ENCODE peak calls at places on chromosomes 6 and 20, in six cellular contexts. F is tibial artery, U is mammary epithelial cell, J is Peyer's patch, N is heart right ventricle, C is gastrocnemius medialis. M is an unnamed sample.

GRCh38 chr20:21534453-21534852 is 20.6 kb upstream of the NKX2-2 start:
- DNase-seq in F (no peak), U (no peak), J (no peak), N (no peak), C (no peak), M (no peak)

GRCh38 chr6:37536462-37537225 is 37.0 kb upstream of the CCDC167 start:
- DNase-seq in F (no peak), U (no peak), J (no peak), N (no peak), C (no peak), M (no peak)

GRCh38 chr20:23094213-23094896 is 8.2 kb upstream of the CD93 start:
- DNase-seq in F (no peak), U (no peak), J (no peak), N (no peak), C (no peak), M (no peak)

GRCh38 chr6:108656834-108657233 is 96.1 kb downstream of the FOXO3 start:
- DNase-seq in F (no peak), U (no peak), J (no peak), N (no peak), C (no peak), M (no peak)

GRCh38 chr6:101668496-101668895 is 275.0 kb downstream of the GRIK2 start:
- DNase-seq in F (no peak), U (peak; percentile 91), J (no peak), N (no peak), C (no peak), M (no peak)

GRCh38 chr6:38443341-38443740 is 196.4 kb downstream of the BTBD9 start:
- DNase-seq in F (no peak), U (no peak), J (no peak), N (no peak), C (no peak), M (no peak)

GRCh38 chr6:111686249-111686997 is 80.7 kb upstream of the TRAF3IP2 start:
- DNase-seq in F (no peak), U (no peak), J (no peak), N (no peak), C (no peak), M (no peak)

GRCh38 chr6:73041051-73041450 is 184.2 kb downstream of the KHDC1L start:
- DNase-seq in F (no peak), U (no peak), J (no peak), N (no peak), C (no peak), M (no peak)

GRCh38 chr20:63518351-63518861 is 2.2 kb upstream of the PPDPF start:
- DNase-seq in F (no peak), U (no peak), J (peak; percentile 40), N (no peak), C (no peak), M (no peak)

GRCh38 chr6:5998741-5999687 is 7.7 kb downstream of the NRN1 start:
- DNase-seq in F (no peak), U (no peak), J (no peak), N (peak; percentile 62), C (no peak), M (no peak)

GRCh38 chr6:72649032-72649984 is 27.4 kb downstream of the KCNQ5 start:
- DNase-seq in F (no peak), U (peak; percentile 85), J (no peak), N (no peak), C (no peak), M (no peak)

GRCh38 chr6:3745566-3746118 is 5.9 kb downstream of the PXDC1 start:
- DNase-seq in F (no peak), U (no peak), J (no peak), N (no peak), C (no peak), M (no peak)

GRCh38 chr6:3746119-3746691 is 5.3 kb downstream of the PXDC1 start:
- DNase-seq in F (peak; percentile 74), U (no peak), J (no peak), N (no peak), C (no peak), M (no peak)

GRCh38 chr6:3746696-3747095 is 4.8 kb downstream of the PXDC1 start:
- DNase-seq in F (peak; percentile 62), U (no peak), J (no peak), N (no peak), C (no peak), M (no peak)

GRCh38 chr6:3748208-3748701 is 3.3 kb downstream of the PXDC1 start:
- DNase-seq in F (peak; percentile 91), U (peak; percentile 65), J (peak; percentile 75), N (peak; percentile 76), C (peak; percentile 55), M (no peak)

DNA sequence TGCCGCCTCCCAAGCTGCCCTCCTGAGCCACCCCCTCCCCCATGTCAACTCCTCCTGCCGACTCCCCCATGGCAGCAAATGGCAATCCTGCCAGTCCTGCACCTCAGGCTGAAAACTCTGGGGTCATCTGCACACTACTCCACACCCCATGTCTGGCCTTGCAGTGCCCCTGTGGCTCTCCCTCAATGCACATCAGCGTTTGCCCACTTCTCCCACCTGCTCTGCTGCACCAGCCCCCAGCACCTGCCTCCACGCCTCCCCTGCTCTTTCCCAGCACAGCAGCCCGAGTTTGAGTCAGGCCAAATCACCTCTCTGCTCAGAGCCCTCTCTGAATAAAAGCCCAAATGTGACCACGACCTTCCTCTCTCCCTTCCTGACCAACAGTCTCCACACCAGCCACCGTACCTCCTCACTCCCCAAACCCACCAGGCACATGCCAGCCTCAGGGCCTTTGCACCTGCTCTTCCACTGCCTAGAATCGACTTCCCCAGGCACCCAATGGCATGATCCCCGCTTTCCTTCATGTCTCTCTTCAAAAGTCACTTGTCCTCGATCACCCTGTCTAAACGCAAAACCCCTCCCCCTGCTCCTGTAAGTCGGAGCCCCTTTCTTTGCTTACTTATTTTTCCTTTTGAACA is 4.3 kb downstream of the PXDC1 start:
- DNase-seq in F (peak; percentile 62), U (no peak), J (no peak), N (no peak), C (no peak), M (no peak)
- H3K27ac ChIP-seq in F (peak overlapping the region; percentile 99), U (no peak overlapping the region), J (no peak overlapping the region), N (no peak overlapping the region), C (peak overlapping the region; percentile 89), M (no peak overlapping the region)

DNA sequence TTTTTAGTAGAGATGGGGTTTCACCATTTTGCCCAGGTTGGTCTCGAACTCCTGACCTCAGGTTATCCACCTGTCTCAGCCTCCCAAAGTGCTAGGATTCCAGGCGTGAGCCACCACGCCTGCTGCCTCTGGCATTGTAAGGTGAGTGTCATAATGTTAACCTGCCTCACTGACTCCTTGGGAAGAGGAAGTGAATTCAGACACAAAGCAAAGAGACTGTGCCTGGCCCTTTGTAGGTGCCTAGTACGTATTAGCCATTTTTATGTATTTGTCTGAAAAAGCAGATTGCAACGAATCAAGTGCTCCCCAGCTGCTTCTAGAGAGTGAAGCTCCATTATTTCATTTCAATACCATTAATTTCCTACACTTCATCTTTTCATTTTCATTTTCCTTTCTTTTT is 260.5 kb downstream of the SAMD5 start:
- DNase-seq in F (no peak), U (no peak), J (no peak), N (no peak), C (no peak), M (no peak)
- H3K27ac ChIP-seq in F (no peak overlapping the region), U (no peak overlapping the region), J (no peak overlapping the region), N (no peak overlapping the region), C (no peak overlapping the region), M (no peak overlapping the region)

GRCh38 chr20:845967-846893 is 12.7 kb downstream of the FAM110A start:
- DNase-seq in F (no peak), U (no peak), J (no peak), N (no peak), C (no peak), M (no peak)
- H3K27ac ChIP-seq in F (no peak overlapping the region), U (no peak overlapping the region), J (peak overlapping the region; percentile 24), N (peak overlapping the region; percentile 78), C (no peak overlapping the region), M (peak overlapping the region; percentile 35)

GRCh38 chr6:151239603-151240035 is at the start of gene AKAP12:
- DNase-seq in F (peak; percentile 86), U (no peak), J (peak; percentile 40), N (peak; percentile 33), C (peak; percentile 6), M (no peak)
- H3K27ac ChIP-seq in F (peak within 1 kb of the TSS; percentile 99), U (no peak within 1 kb of the TSS), J (peak within 1 kb of the TSS; percentile 71), N (peak within 1 kb of the TSS; percentile 84), C (peak within 1 kb of the TSS; percentile 82), M (no peak within 1 kb of the TSS)

GRCh38 chr20:38209736-38210405 is 44.8 kb upstream of the TGM2 start:
- DNase-seq in F (peak; percentile 68), U (no peak), J (no peak), N (no peak), C (no peak), M (no peak)
- H3K27ac ChIP-seq in F (peak overlapping the region; percentile 82), U (no peak overlapping the region), J (no peak overlapping the region), N (no peak overlapping the region), C (no peak overlapping the region), M (no peak overlapping the region)

DNA sequence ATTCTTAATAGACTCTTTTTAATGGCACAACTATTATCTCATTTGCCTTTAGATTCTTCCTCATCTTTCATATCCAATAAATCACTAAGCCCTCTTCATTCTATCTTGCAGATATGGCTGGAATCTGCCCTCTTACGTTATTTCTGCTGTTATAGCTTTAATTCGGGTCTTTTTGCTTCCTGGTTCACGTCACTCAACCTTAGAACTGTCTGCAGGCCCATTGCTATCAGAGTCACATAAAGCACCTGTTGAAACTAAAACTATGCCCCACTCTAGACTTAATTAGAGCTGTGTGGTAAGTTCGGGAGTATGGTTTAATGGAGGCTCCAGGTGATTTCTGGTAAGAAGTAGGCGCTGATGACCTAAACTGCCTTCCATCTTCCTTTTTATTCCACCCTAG is 988 bp downstream of the QRSL1 start:
- DNase-seq in F (no peak), U (no peak), J (no peak), N (no peak), C (no peak), M (no peak)
- H3K27ac ChIP-seq in F (no peak overlapping the region), U (peak overlapping the region; percentile 93), J (peak overlapping the region; percentile 78), N (no peak overlapping the region), C (no peak overlapping the region), M (no peak overlapping the region)

GRCh38 chr20:5171074-5171789 is 44.4 kb downstream of the CDS2 start:
- DNase-seq in F (no peak), U (no peak), J (no peak), N (peak; percentile 82), C (no peak), M (no peak)
- H3K27ac ChIP-seq in F (peak overlapping the region; percentile 3), U (no peak overlapping the region), J (no peak overlapping the region), N (peak overlapping the region; percentile 70), C (peak overlapping the region; percentile 63), M (no peak overlapping the region)

GRCh38 chr6:33019358-33019757 is 10.0 kb upstream of the HLA-DOA start:
- DNase-seq in F (no peak), U (no peak), J (no peak), N (no peak), C (no peak), M (no peak)
- H3K27ac ChIP-seq in F (peak overlapping the region; percentile 67), U (no peak overlapping the region), J (peak overlapping the region; percentile 74), N (peak overlapping the region; percentile 91), C (peak overlapping the region; percentile 83), M (no peak overlapping the region)

DNA sequence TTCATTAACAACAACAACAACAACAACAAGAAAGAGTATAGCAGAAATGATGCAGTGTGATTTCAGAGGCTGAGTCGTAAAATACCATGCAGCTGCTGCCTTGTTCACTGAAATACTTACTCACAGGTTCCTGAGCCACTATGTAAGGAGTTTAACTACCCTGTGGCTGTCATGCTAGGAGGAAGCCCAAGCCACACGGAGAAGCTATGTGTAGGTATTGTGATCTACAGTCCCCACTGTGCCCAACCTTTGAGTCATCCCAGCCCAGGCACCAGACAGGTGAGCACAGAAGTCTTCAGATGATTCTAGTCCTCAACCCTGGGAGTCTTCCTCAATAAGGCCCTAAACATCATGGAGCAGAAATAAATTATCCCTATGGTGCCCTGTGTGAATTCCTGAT is 14.6 kb upstream of the RALY start:
- DNase-seq in F (no peak), U (no peak), J (no peak), N (no peak), C (no peak), M (no peak)
- H3K27ac ChIP-seq in F (no peak overlapping the region), U (no peak overlapping the region), J (no peak overlapping the region), N (no peak overlapping the region), C (no peak overlapping the region), M (no peak overlapping the region)

M was measured in CD8-positive, alpha-beta memory T cell.